ENCODE peak calls at places on chromosomes 2 and 18, in eight cellular contexts. R is CD8-positive, alpha-beta memory T cell; W is colonic mucosa; Y is foreskin melanocyte; L is activated naive CD4-positive, alpha-beta T cell treated with Interleukin-2 at 50 U/mL for 16 hours; X is activated CD8-positive, alpha-beta memory T cell treated with anti-CD3 and anti-CD28 coated beads for 48 hours; V is activated CD4-positive, alpha-beta T cell treated with anti-CD3 and anti-CD28 coated beads for 36 hours; T is CD8-positive, alpha-beta T cell. A is an unnamed sample.

GRCh38 chr2:224401641-224402342 is at the start of gene FAM124B:
- DNase-seq in V (peak), T (peak), W (peak), Y (peak), R (peak), X (no peak), L (peak), A (no peak)

GRCh38 chr2:17543131-17543660 is 2.7 kb downstream of the VSNL1 start:
- DNase-seq in R (no peak), T (no peak), L (no peak), X (no peak), V (no peak), W (peak), Y (no peak), A (no peak)

GRCh38 chr2:26598336-26599006 is 42.7 kb downstream of the CIB4 start:
- DNase-seq in V (no peak), L (no peak), Y (no peak), T (no peak), W (no peak), R (no peak), X (no peak), A (no peak)

GRCh38 chr2:223944166-223944703 is 900 bp downstream of the WDFY1 start:
- DNase-seq in V (peak), X (no peak), T (no peak), L (peak), Y (no peak), R (peak), W (peak), A (peak)

GRCh38 chr18:35155403-35156117 is 85.3 kb upstream of the ZNF397 start:
- DNase-seq in L (no peak), X (no peak), R (no peak), T (peak), Y (no peak), V (no peak), W (no peak), A (no peak)

GRCh38 chr2:63903003-63903402 is 61.3 kb downstream of the UGP2 start:
- DNase-seq in W (no peak), R (no peak), L (no peak), Y (no peak), X (no peak), V (no peak), T (no peak), A (no peak)

GRCh38 chr2:156452971-156453370 is 16.8 kb downstream of the GPD2 start:
- DNase-seq in Y (no peak), L (no peak), R (no peak), X (no peak), V (no peak), T (no peak), W (no peak), A (no peak)

GRCh38 chr2:241002275-241003046 is 4.0 kb downstream of the SNED1 start:
- DNase-seq in R (no peak), X (no peak), Y (no peak), W (peak), L (no peak), T (no peak), V (no peak), A (no peak)

GRCh38 chr2:181025004-181025403 is 44.6 kb downstream of the UBE2E3 start:
- DNase-seq in V (no peak), Y (no peak), R (no peak), T (no peak), X (no peak), W (no peak), L (no peak), A (no peak)

GRCh38 chr2:88603146-88603545 is 24.1 kb downstream of the EIF2AK3 start:
- DNase-seq in R (no peak), W (no peak), Y (no peak), X (no peak), V (no peak), L (no peak), T (no peak), A (no peak)

A was measured in nephron progenitor cell.